ENCODE peak calls at places on chromosomes 12 and 14, in six cellular contexts. Z is NAMALWA, S is tibial artery, H is WTC11, A is globus pallidus, Q is adrenal gland. X is an unnamed sample.

GRCh38 chr14:93156693-93157369 is 27.9 kb downstream of the MOAP1 start:
- DNase-seq in Z (no peak), S (no peak), H (no peak), A (no peak), Q (no peak), X (no peak)

GRCh38 chr12:49979061-49979586 is 6.4 kb downstream of the AQP6 start:
- DNase-seq in Z (no peak), S (no peak), H (no peak), A (peak), Q (no peak), X (no peak)

GRCh38 chr14:104556256-104557021 is 23.1 kb upstream of the C14orf180 start:
- DNase-seq in Z (no peak), S (no peak), H (peak), A (no peak), Q (no peak), X (no peak)

GRCh38 chr12:132777614-132778013 is 16.0 kb upstream of the ANKLE2 start:
- DNase-seq in Z (no peak), S (no peak), H (no peak), A (no peak), Q (no peak), X (no peak)

GRCh38 chr14:65222434-65222833 is 120.1 kb upstream of the MAX start:
- DNase-seq in Z (peak), S (no peak), H (peak), A (peak), Q (peak), X (peak)

GRCh38 chr12:79217306-79217705 is 352.7 kb downstream of the SYT1 start:
- DNase-seq in Z (no peak), S (no peak), H (peak), A (no peak), Q (no peak), X (no peak)

GRCh38 chr12:6554168-6554989 is 1.5 kb downstream of the IFFO1 start:
- DNase-seq in Z (peak), S (peak), H (peak), A (peak), Q (peak), X (peak)

GRCh38 chr14:26410189-26410685 is 187.6 kb downstream of the NOVA1 start:
- DNase-seq in Z (no peak), S (no peak), H (no peak), A (no peak), Q (no peak), X (no peak)

GRCh38 chr12:108568653-108569154 is 6.3 kb downstream of the ISCU start:
- DNase-seq in Z (peak), S (no peak), H (no peak), A (no peak), Q (peak), X (no peak)

GRCh38 chr14:24285351-24285750 is 14.0 kb upstream of the RABGGTA start:
- DNase-seq in Z (no peak), S (no peak), H (no peak), A (no peak), Q (no peak), X (no peak)

GRCh38 chr14:101192661-101193000 is 289.1 kb upstream of the RTL1 start:
- DNase-seq in Z (no peak), S (no peak), H (no peak), A (no peak), Q (peak), X (no peak)

GRCh38 chr14:76419399-76419798 is 43.5 kb downstream of the ESRRB start:
- DNase-seq in Z (no peak), S (no peak), H (no peak), A (no peak), Q (no peak), X (no peak)

GRCh38 chr12:110780448-110780847 is 37.8 kb upstream of the PPP1CC start:
- DNase-seq in Z (no peak), S (no peak), H (no peak), A (no peak), Q (no peak), X (no peak)

GRCh38 chr12:128803788-128804187 is 20.0 kb downstream of the SLC15A4 start:
- DNase-seq in Z (no peak), S (no peak), H (no peak), A (no peak), Q (no peak), X (no peak)

GRCh38 chr14:78310263-78310662 is 140.1 kb downstream of the NRXN3 start:
- DNase-seq in Z (no peak), S (no peak), H (no peak), A (no peak), Q (no peak), X (no peak)

GRCh38 chr12:106886921-106887320 is 68.8 kb upstream of the TMEM263 start:
- DNase-seq in Z (no peak), S (no peak), H (no peak), A (no peak), Q (no peak), X (no peak)

GRCh38 chr12:61574339-61574738 is 685.9 kb upstream of the USP15 start:
- DNase-seq in Z (no peak), S (no peak), H (no peak), A (no peak), Q (no peak), X (no peak)

GRCh38 chr12:27456618-27457017 is 10.1 kb downstream of the SMCO2 start:
- DNase-seq in Z (no peak), S (no peak), H (peak), A (no peak), Q (no peak), X (no peak)

GRCh38 chr12:96366255-96366654 is 34.0 kb downstream of the CDK17 start:
- DNase-seq in Z (no peak), S (no peak), H (no peak), A (no peak), Q (no peak), X (no peak)

GRCh38 chr12:131084341-131085011 is 130.8 kb downstream of the ADGRD1 start:
- DNase-seq in Z (no peak), S (peak), H (peak), A (no peak), Q (peak), X (no peak)

GRCh38 chr12:102249073-102249854 is 51.6 kb upstream of the PMCH start:
- DNase-seq in Z (no peak), S (no peak), H (no peak), A (no peak), Q (no peak), X (no peak)

GRCh38 chr14:72714094-72714493 is 179.8 kb downstream of the DPF3 start:
- DNase-seq in Z (no peak), S (no peak), H (no peak), A (no peak), Q (no peak), X (no peak)

GRCh38 chr12:112854344-112854743 is 52.4 kb upstream of the OAS1 start:
- DNase-seq in Z (no peak), S (no peak), H (no peak), A (no peak), Q (no peak), X (no peak)

GRCh38 chr14:22168092-22168955 is 420.7 kb downstream of the DAD1 start:
- DNase-seq in Z (peak), S (no peak), H (no peak), A (no peak), Q (no peak), X (no peak)

GRCh38 chr12:120225852-120226640 is 25.1 kb upstream of the RPLP0 start:
- DNase-seq in Z (no peak), S (no peak), H (no peak), A (no peak), Q (no peak), X (no peak)

GRCh38 chr12:132111641-132112304 is 32.3 kb downstream of the DDX51 start:
- DNase-seq in Z (no peak), S (no peak), H (no peak), A (no peak), Q (no peak), X (no peak)

GRCh38 chr14:105418269-105419054 is 1.2 kb upstream of the MTA1 start:
- DNase-seq in Z (no peak), S (no peak), H (no peak), A (no peak), Q (no peak), X (no peak)

GRCh38 chr12:88520436-88520820 is 59.8 kb downstream of the KITLG start:
- DNase-seq in Z (no peak), S (no peak), H (no peak), A (no peak), Q (no peak), X (no peak)

GRCh38 chr14:59060841-59061240 is 127.6 kb upstream of the DAAM1 start:
- DNase-seq in Z (no peak), S (no peak), H (no peak), A (peak), Q (no peak), X (no peak)

GRCh38 chr12:90909069-90909676 is 45.8 kb downstream of the CCER1 start:
- DNase-seq in Z (peak), S (no peak), H (peak), A (peak), Q (peak), X (peak)

GRCh38 chr12:53217930-53218307 is 10.9 kb upstream of the ITGB7 start:
- DNase-seq in Z (no peak), S (no peak), H (no peak), A (no peak), Q (no peak), X (no peak)

GRCh38 chr14:24436355-24437019 is 6.1 kb downstream of the SDR39U1 start:
- DNase-seq in Z (peak), S (no peak), H (no peak), A (peak), Q (peak), X (peak)

GRCh38 chr12:75479963-75480461 is 543 bp upstream of the GLIPR1 start:
- DNase-seq in Z (peak), S (no peak), H (no peak), A (no peak), Q (no peak), X (no peak)

GRCh38 chr12:91154131-91154530 is 28.5 kb downstream of the DCN start:
- DNase-seq in Z (no peak), S (no peak), H (no peak), A (no peak), Q (no peak), X (no peak)

GRCh38 chr14:56858422-56858821 is 48.1 kb upstream of the OTX2 start:
- DNase-seq in Z (no peak), S (no peak), H (no peak), A (no peak), Q (no peak), X (no peak)

GRCh38 chr12:42706331-42706730 is 116.8 kb upstream of the PRICKLE1 start:
- DNase-seq in Z (no peak), S (no peak), H (no peak), A (no peak), Q (no peak), X (no peak)

GRCh38 chr14:89792489-89793366 is 161.8 kb downstream of the EFCAB11 start:
- DNase-seq in Z (no peak), S (peak), H (no peak), A (no peak), Q (peak), X (no peak)

GRCh38 chr14:104559769-104560585 is 19.6 kb upstream of the C14orf180 start:
- DNase-seq in Z (no peak), S (no peak), H (no peak), A (no peak), Q (no peak), X (no peak)

GRCh38 chr14:92960706-92961566 is 38.0 kb downstream of the CHGA start:
- DNase-seq in Z (no peak), S (no peak), H (no peak), A (no peak), Q (no peak), X (no peak)

GRCh38 chr12:3190101-3190500 is 112.9 kb downstream of the TSPAN9 start:
- DNase-seq in Z (no peak), S (no peak), H (no peak), A (no peak), Q (no peak), X (no peak)

X was measured in nephron progenitor cell.